ENCODE peak calls at places on chromosome 18, in seven cellular contexts. G is SK-N-SH, F is HCT116, O is H1, L is K562, D is GM12878, W is HepG2. U is an unnamed sample.

GRCh38 chr18:75214766-75215515 is 4.3 kb downstream of the TSHZ1 start:
- DNase-seq in W (peak; percentile 20), G (no peak), L (no peak), D (no peak), O (no peak), F (no peak), U (no peak)

GRCh38 chr18:36544036-36544725 is 246.7 kb downstream of the FHOD3 start:
- DNase-seq in L (no peak), W (no peak), F (no peak), G (no peak), D (no peak), O (no peak), U (no peak)

GRCh38 chr18:46220116-46220515 is 115.9 kb downstream of the HAUS1 start:
- DNase-seq in D (no peak), L (no peak), G (no peak), O (no peak), F (no peak), W (no peak), U (no peak)

GRCh38 chr18:44895176-44895798 is 214.6 kb downstream of the SETBP1 start:
- DNase-seq in G (peak; percentile 5), W (no peak), L (peak; percentile 44), D (peak; percentile 53), F (no peak), O (no peak), U (no peak)

GRCh38 chr18:1488394-1488793 is 583.7 kb downstream of the ADCYAP1 start:
- DNase-seq in O (no peak), W (no peak), D (no peak), G (no peak), L (peak; percentile 18), F (no peak), U (no peak)

GRCh38 chr18:54257015-54257414 is 12.3 kb upstream of the POLI start:
- DNase-seq in D (no peak), L (no peak), G (no peak), F (no peak), O (no peak), W (no peak), U (no peak)

GRCh38 chr18:35971661-35972196 is 750 bp upstream of the RMP24 start:
- DNase-seq in F (no peak), L (no peak), O (no peak), G (no peak), D (no peak), W (peak; percentile 10), U (no peak)

GRCh38 chr18:25279133-25279532 is 72.8 kb downstream of the ZNF521 start:
- DNase-seq in W (no peak), D (no peak), L (no peak), G (no peak), O (no peak), F (no peak), U (no peak)

GRCh38 chr18:35143615-35144596 is 96.9 kb upstream of the ZNF397 start:
- DNase-seq in D (no peak), W (peak; percentile 47), G (peak; percentile 70), F (peak; percentile 32), O (peak; percentile 56), L (peak; percentile 76), U (peak; percentile 38)

GRCh38 chr18:25075793-25076192 is 276.2 kb downstream of the ZNF521 start:
- DNase-seq in G (no peak), W (no peak), L (no peak), F (no peak), O (no peak), D (no peak), U (no peak)

GRCh38 chr18:44758821-44759624 is 78.3 kb downstream of the SETBP1 start:
- DNase-seq in F (no peak), W (no peak), O (no peak), G (no peak), L (no peak), D (peak; percentile 98), U (no peak)

GRCh38 chr18:74453011-74453571 is 4.0 kb downstream of the DIPK1C start:
- DNase-seq in L (no peak), G (no peak), F (no peak), W (no peak), O (no peak), D (no peak), U (no peak)

GRCh38 chr18:23703057-23703986 is 14.1 kb downstream of the LAMA3 start:
- DNase-seq in W (peak; percentile 50), L (peak; percentile 51), G (peak; percentile 67), O (no peak), F (peak; percentile 71), D (no peak), U (no peak)

GRCh38 chr18:79884296-79884962 is 67.0 kb downstream of the SLC66A2 start:
- DNase-seq in W (no peak), F (no peak), L (no peak), O (no peak), D (no peak), G (no peak), U (no peak)

GRCh38 chr18:79601234-79601633 is 78.4 kb upstream of the CTDP1 start:
- DNase-seq in L (peak; percentile 84), G (no peak), O (no peak), D (no peak), F (no peak), W (no peak), U (no peak)

GRCh38 chr18:22485808-22486244 is 68.1 kb upstream of the CTAGE1 start:
- DNase-seq in L (no peak), W (no peak), O (no peak), D (no peak), F (no peak), G (no peak), U (no peak)

GRCh38 chr18:41767960-41768359 is 187.1 kb upstream of the PIK3C3 start:
- DNase-seq in W (no peak), D (no peak), L (no peak), G (peak; percentile 16), F (no peak), O (no peak), U (no peak)

GRCh38 chr18:54880706-54881105 is 52.4 kb downstream of the RAB27B start:
- DNase-seq in O (no peak), G (peak; percentile 11), F (no peak), L (no peak), W (no peak), D (no peak), U (peak; percentile 1)

GRCh38 chr18:50982086-50982801 is 14.4 kb downstream of the ELAC1 start:
- DNase-seq in W (no peak), F (no peak), L (no peak), G (no peak), O (no peak), D (no peak), U (no peak)

GRCh38 chr18:27685807-27686412 is 491.0 kb downstream of the CDH2 start:
- DNase-seq in O (no peak), F (peak; percentile 18), L (peak; percentile 17), D (no peak), W (peak; percentile 14), G (peak; percentile 16), U (no peak)

GRCh38 chr18:76005632-76006031 is 489.4 kb downstream of the ZNF516 start:
- DNase-seq in L (no peak), O (no peak), W (no peak), F (no peak), G (peak; percentile 11), D (no peak), U (no peak)

GRCh38 chr18:40072761-40073160 is 1882.3 kb upstream of the PIK3C3 start:
- DNase-seq in F (no peak), W (no peak), G (no peak), O (no peak), D (no peak), L (no peak), U (no peak)

GRCh38 chr18:80119111-80119510 is 10.0 kb downstream of the ADNP2 start:
- DNase-seq in F (no peak), W (no peak), G (no peak), D (no peak), L (no peak), O (no peak), U (no peak)

GRCh38 chr18:70464343-70465114 is 175.7 kb downstream of the SOCS6 start:
- DNase-seq in O (peak; percentile 73), F (peak; percentile 56), L (peak; percentile 80), W (peak; percentile 64), D (no peak), G (peak; percentile 86), U (peak; percentile 48)

GRCh38 chr18:31684279-31685096 is at the start of gene B4GALT6:
- DNase-seq in F (no peak), L (peak; percentile 12), W (no peak), G (peak; percentile 83), D (no peak), O (peak; percentile 79), U (peak; percentile 46)

GRCh38 chr18:74496508-74497307 is 545 bp downstream of the CNDP2 start:
- DNase-seq in F (peak; percentile 26), D (no peak), W (peak; percentile 65), G (peak; percentile 79), L (peak; percentile 71), O (no peak), U (no peak)

GRCh38 chr18:45165871-45166270 is 449.4 kb upstream of the SLC14A2 start:
- DNase-seq in G (no peak), W (no peak), L (no peak), O (no peak), F (no peak), D (no peak), U (no peak)

GRCh38 chr18:64806232-64806631 is 657.3 kb upstream of the LINC00305 start:
- DNase-seq in W (no peak), L (no peak), F (no peak), G (no peak), O (no peak), D (no peak), U (no peak)

GRCh38 chr18:3596324-3597158 is 146.6 kb downstream of the TGIF1 start:
- DNase-seq in G (peak; percentile 69), W (peak; percentile 88), F (no peak), L (peak; percentile 98), D (no peak), O (no peak), U (no peak)
- H3K4me1 ChIP-seq in G (peaks cover 36% of the 10 kb centered on the region), W (peaks cover 74% of the 10 kb centered on the region), F (peaks cover 85% of the 10 kb centered on the region), L (peaks cover 59% of the 10 kb centered on the region), D (peaks cover 37% of the 10 kb centered on the region), O (peaks cover 15% of the 10 kb centered on the region), U (peaks cover 10% of the 10 kb centered on the region)

GRCh38 chr18:62187543-62188378 is 706 bp downstream of the RELCH start:
- DNase-seq in G (no peak), W (peak; percentile 17), L (peak; percentile 48), F (no peak), O (peak; percentile 60), D (no peak), U (no peak)
- TF ChIP-seq YY1 in G (no peak), W (no peak), L (no peak), F (no peak), O (no peak), D (no peak), U (no peak)

GRCh38 chr18:6734746-6735430 is 5.4 kb downstream of the ARHGAP28 start:
- DNase-seq in L (no peak), O (no peak), D (no peak), F (no peak), W (no peak), G (peak; percentile 35), U (no peak)
- H3K4me1 ChIP-seq in L (peaks cover under 1% of the 10 kb centered on the region), O (no peaks in the 10 kb centered on the region), D (no peaks in the 10 kb centered on the region), F (no peaks in the 10 kb centered on the region), W (no peaks in the 10 kb centered on the region), G (peaks cover 5% of the 10 kb centered on the region), U (no peaks in the 10 kb centered on the region)

DNA sequence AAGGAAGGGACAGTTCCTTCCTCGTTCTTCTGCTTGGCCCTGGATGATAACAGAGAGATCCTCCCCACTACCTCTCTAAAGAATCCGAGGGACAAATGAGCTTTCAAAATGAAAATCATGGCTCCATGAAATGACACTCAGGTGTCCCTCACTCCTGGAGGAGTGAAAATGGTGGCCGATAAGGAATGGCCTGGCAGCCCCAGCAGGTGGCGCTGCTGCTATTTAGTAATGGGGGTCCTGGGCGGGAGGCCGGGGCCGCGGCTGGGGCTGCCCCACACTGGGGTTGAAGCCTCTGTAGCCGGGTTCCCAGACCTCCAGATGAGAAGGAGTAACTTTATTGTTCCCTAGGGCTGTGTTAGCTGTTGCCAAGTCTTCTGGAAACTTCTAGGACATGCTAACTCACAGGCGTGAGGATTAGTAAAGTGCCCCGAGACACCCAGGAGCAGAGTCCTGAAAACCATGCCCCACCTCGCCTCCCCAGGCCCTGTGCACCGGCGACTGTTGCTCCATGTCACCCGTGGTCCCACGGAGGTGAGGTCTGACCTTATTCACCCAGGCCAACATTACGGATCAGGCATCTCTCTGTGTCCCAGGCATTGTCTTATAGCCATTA is 138.0 kb downstream of the CTIF start:
- DNase-seq in D (no peak), O (peak; percentile 94), F (no peak), W (peak; percentile 32), G (peak; percentile 90), L (peak; percentile 74), U (peak; percentile 30)
- TF ChIP-seq YY1 in D (peak; percentile 94), O (peak; percentile 93), F (peak; percentile 69), W (peak; percentile 72), G (peak; percentile 69), L (peak; percentile 83), U (no peak)

U was measured in NT2/D1.